ENCODE peak calls at places on chromosomes 2 and 18, in four cellular contexts. V is tibial artery; G is HT1080; H is activated naive CD4-positive, alpha-beta T cell treated with anti-CD3 and anti-CD28 coated beads, Interleukin-2, amount 50 U/mL, for 16 hours. D is an unnamed sample.

GRCh38 chr2:179652296-179652695 is 209.1 kb downstream of the ZNF385B start:
- DNase-seq in V (no peak), G (no peak), H (no peak), D (no peak)

GRCh38 chr18:79788096-79789085 is 9.3 kb upstream of the KCNG2 start:
- DNase-seq in V (no peak), G (no peak), H (no peak), D (no peak)

GRCh38 chr2:210363261-210363660 is 48.3 kb upstream of the MYL1 start:
- DNase-seq in V (no peak), G (peak; percentile 11), H (no peak), D (no peak)

GRCh38 chr2:220370764-220371163 is 743.3 kb downstream of the SLC4A3 start:
- DNase-seq in V (no peak), G (no peak), H (no peak), D (no peak)

GRCh38 chr2:238350150-238350549 is 29.8 kb downstream of the TRAF3IP1 start:
- DNase-seq in V (no peak), G (no peak), H (no peak), D (no peak)

GRCh38 chr18:58776084-58776483 is 88.6 kb upstream of the ZNF532 start:
- DNase-seq in V (no peak), G (peak; percentile 50), H (no peak), D (no peak)

GRCh38 chr2:240293126-240293864 is 142.2 kb upstream of the GPC1 start:
- DNase-seq in V (no peak), G (no peak), H (no peak), D (no peak)

GRCh38 chr18:46071615-46071893 is 506 bp downstream of the PSTPIP2 start:
- DNase-seq in V (no peak), G (no peak), H (peak; percentile 14), D (no peak)

GRCh38 chr2:152222975-152223638 is 47.5 kb upstream of the STAM2 start:
- DNase-seq in V (peak; percentile 73), G (peak; percentile 55), H (no peak), D (no peak)

GRCh38 chr2:147135401-147135800 is 709.4 kb upstream of the ACVR2A start:
- DNase-seq in V (no peak), G (no peak), H (no peak), D (no peak)

GRCh38 chr2:50004667-50005066 is 850.4 kb upstream of the FSHR start:
- DNase-seq in V (no peak), G (no peak), H (no peak), D (no peak)

GRCh38 chr18:3671181-3671580 is 221.2 kb downstream of the TGIF1 start:
- DNase-seq in V (no peak), G (no peak), H (no peak), D (no peak)

GRCh38 chr2:101149241-101150192 is 1.7 kb downstream of the TBC1D8 start:
- DNase-seq in V (no peak), G (no peak), H (no peak), D (no peak)